ENCODE peak calls at places on chromosomes 7 and 10, in four cellular contexts. P is H9, B is IMR-90, D is neuronal stem cell. O is an unnamed sample.

GRCh38 chr7:33589911-33590310 is 315.4 kb upstream of the BMPER start:
- DNase-seq in D (no peak), P (no peak), B (no peak), O (no peak)

GRCh38 chr7:31307941-31308340 is 32.6 kb downstream of the NEUROD6 start:
- DNase-seq in P (no peak), D (no peak), B (no peak), O (no peak)

GRCh38 chr10:34698979-34699378 is 116.1 kb downstream of the PARD3 start:
- DNase-seq in D (no peak), B (peak), P (no peak), O (peak)

GRCh38 chr7:34341331-34341730 is 316.7 kb upstream of the NPSR1 start:
- DNase-seq in P (no peak), D (no peak), B (no peak), O (no peak)

GRCh38 chr7:149771199-149771636 is 2.2 kb downstream of the ZNF467 start:
- DNase-seq in D (no peak), B (no peak), P (no peak), O (no peak)

GRCh38 chr10:70715853-70716795 is 43.8 kb downstream of the ADAMTS14 start:
- DNase-seq in P (peak), D (no peak), B (peak), O (peak)

GRCh38 chr7:45718464-45719330 is 144.5 kb downstream of the ADCY1 start:
- DNase-seq in D (no peak), B (peak), P (peak), O (no peak)

GRCh38 chr7:105677803-105678583 is 96.7 kb upstream of the EFCAB10 start:
- DNase-seq in P (no peak), D (no peak), B (no peak), O (no peak)

GRCh38 chr7:105185290-105186010 is 171.4 kb downstream of the KMT2E start:
- DNase-seq in B (no peak), P (no peak), D (no peak), O (no peak)

GRCh38 chr10:129568562-129569344 is 101.7 kb downstream of the MGMT start:
- DNase-seq in D (no peak), P (no peak), B (no peak), O (no peak)

GRCh38 chr10:89625041-89625765 is 19.8 kb downstream of the PANK1 start:
- DNase-seq in P (no peak), D (no peak), B (peak), O (no peak)

GRCh38 chr10:104077282-104078151 is 8.2 kb downstream of the COL17A1 start:
- DNase-seq in P (peak), B (no peak), D (no peak), O (no peak)

GRCh38 chr10:128150045-128150493 is 23.8 kb upstream of the MKI67 start:
- DNase-seq in P (peak), D (peak), B (peak), O (peak)

GRCh38 chr10:106573106-106573505 is 591.4 kb downstream of the SORCS1 start:
- DNase-seq in D (no peak), P (no peak), B (peak), O (no peak)

GRCh38 chr7:105097619-105098018 is 83.6 kb downstream of the KMT2E start:
- DNase-seq in P (no peak), B (peak), D (no peak), O (peak)

GRCh38 chr10:117139581-117140524 is 1.8 kb upstream of the VAX1 start:
- DNase-seq in P (peak), B (no peak), D (no peak), O (no peak)

GRCh38 chr7:134442441-134443220 is 16.3 kb downstream of the AKR1B1 start:
- DNase-seq in P (no peak), B (no peak), D (no peak), O (no peak)

GRCh38 chr10:124916098-124916584 is 25.8 kb upstream of the ZRANB1 start:
- DNase-seq in P (no peak), B (peak), D (no peak), O (no peak)

GRCh38 chr7:43669286-43670081 is 59.8 kb downstream of the COA1 start:
- DNase-seq in D (no peak), B (no peak), P (peak), O (no peak)

GRCh38 chr7:47931005-47931787 is 17.1 kb downstream of the PKD1L1 start:
- DNase-seq in D (no peak), P (no peak), B (no peak), O (no peak)

GRCh38 chr7:96786261-96786997 is 76.8 kb upstream of the SEM1 start:
- DNase-seq in P (peak), D (no peak), B (no peak), O (peak)

GRCh38 chr10:64630534-64630933 is 1109.3 kb downstream of the REEP3 start:
- DNase-seq in P (no peak), D (no peak), B (no peak), O (no peak)

GRCh38 chr10:86285136-86285790 is 81.3 kb downstream of the GRID1 start:
- DNase-seq in B (no peak), P (peak), D (no peak), O (no peak)

GRCh38 chr10:108629843-108630242 is 1293.5 kb downstream of the XPNPEP1 start:
- DNase-seq in D (no peak), B (no peak), P (no peak), O (no peak)

GRCh38 chr7:157772486-157773130 is 435.8 kb downstream of the DNAJB6 start:
- DNase-seq in B (no peak), P (no peak), D (no peak), O (no peak)

GRCh38 chr7:157468221-157469111 is 131.7 kb downstream of the DNAJB6 start:
- DNase-seq in D (no peak), P (peak), B (no peak), O (no peak)

GRCh38 chr7:139482662-139483466 is 609 bp downstream of the KLRG2 start:
- DNase-seq in B (no peak), D (peak), P (peak), O (peak)

GRCh38 chr10:49726593-49726992 is 35.5 kb downstream of the OGDHL start:
- DNase-seq in B (no peak), P (no peak), D (no peak), O (no peak)

GRCh38 chr10:130747359-130747758 is 564.2 kb downstream of the TCERG1L start:
- DNase-seq in D (no peak), B (no peak), P (no peak), O (no peak)

GRCh38 chr7:70091362-70091761 is 493.1 kb downstream of the AUTS2 start:
- DNase-seq in D (no peak), P (no peak), B (no peak), O (no peak)

GRCh38 chr10:784759-785538 is 95.5 kb upstream of the DIP2C start:
- DNase-seq in D (peak), P (peak), B (peak), O (peak)

GRCh38 chr10:77175631-77176222 is 461.9 kb downstream of the KCNMA1 start:
- DNase-seq in P (no peak), D (no peak), B (no peak), O (no peak)

GRCh38 chr10:130242483-130242882 is 106.3 kb downstream of the GLRX3 start:
- DNase-seq in D (no peak), P (no peak), B (no peak), O (no peak)

GRCh38 chr7:128197586-128197985 is 43.5 kb upstream of the LEP start:
- DNase-seq in P (peak), B (peak), D (no peak), O (no peak)

GRCh38 chr7:106864298-106865081 is 592 bp upstream of the PIK3CG start:
- DNase-seq in P (no peak), D (no peak), B (no peak), O (no peak)

GRCh38 chr7:48177271-48177670 is 6.0 kb downstream of the ABCA13 start:
- DNase-seq in D (no peak), P (no peak), B (no peak), O (no peak)

GRCh38 chr7:104686286-104686685 is 327.7 kb upstream of the KMT2E start:
- DNase-seq in B (no peak), D (no peak), P (no peak), O (no peak)

DNA sequence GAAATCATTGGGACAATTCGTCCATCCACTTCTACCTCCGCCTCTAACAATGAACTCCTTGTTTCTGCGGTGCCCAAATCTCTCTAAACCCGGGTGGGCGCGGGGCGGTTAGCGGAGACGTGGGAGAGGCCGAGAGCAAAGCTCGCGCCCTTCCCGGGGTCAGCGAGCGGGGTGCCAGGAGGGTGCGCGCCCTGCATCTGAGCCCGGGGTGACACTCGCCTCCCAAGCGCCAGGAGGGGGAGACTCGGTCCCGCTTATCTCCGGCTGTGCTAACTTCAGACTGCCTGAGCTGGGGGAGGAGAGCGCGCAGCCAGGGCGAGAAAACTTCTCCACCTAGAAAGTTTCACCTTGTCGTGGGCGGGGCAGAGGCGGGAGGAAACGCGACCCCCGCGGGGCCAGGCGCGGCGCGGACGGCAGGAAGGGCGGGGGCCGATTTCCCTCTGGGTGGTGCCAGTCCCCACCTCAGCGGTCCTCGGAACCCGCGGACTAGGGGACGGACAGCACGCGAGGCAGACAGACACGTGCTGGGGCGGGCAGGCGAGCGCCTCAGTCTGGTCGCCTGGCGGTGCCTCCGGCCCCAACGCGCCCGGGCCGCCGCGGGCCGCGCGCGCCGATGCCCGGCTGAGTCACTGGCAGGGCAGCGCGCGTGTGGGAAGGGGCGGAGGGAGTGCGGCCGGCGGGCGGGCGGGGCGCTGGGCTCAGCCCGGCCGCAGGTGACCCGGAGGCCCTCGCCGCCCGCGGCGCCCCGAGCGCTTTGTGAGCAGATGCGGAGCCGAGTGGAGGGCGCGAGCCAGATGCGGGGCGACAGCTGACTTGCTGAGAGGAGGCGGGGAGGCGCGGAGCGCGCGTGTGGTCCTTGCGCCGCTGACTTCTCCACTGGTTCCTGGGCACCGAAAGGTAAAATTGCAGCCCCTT is at the start of gene MET:
- DNase-seq in B (peak), D (peak), P (peak), O (peak)
- H3K4me2 ChIP-seq in B (peak), D (peak), P (peak), O (peak)

DNA sequence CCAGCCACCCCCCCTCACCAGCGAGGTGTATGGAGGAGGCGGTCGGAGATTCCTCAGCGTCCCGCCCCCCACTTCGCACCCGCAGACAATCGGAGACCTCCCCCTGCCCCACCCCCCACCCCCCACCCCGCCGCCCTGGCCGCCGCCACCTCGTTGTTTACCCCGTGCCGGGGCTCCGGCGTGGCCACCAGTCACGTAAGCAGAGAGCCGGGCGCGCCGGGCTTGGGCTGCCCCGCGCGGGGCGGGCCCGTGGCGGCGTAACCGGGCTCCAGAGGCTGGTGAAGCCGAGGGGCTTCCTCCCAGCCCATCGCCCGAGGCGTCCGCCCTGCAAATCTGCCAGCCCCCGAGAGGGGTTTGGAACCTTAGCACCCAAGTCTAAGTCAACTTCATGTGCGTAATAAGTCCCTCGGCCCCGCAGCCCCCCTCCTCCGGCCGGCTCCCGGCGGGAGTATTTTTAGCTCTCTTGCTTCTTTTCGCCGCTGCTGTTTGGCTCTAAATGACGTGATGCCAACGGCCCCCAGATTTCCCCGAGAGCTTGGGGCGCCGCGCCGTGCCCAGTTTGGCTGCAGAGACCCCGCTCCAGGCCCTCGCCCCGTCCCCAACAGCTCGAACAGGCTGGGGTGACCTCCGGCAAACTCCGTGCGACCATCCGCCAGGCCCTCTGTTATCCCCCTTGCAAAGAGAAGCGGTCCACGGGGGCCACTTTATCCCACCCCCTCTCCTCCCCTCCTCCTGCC is 2.7 kb downstream of the MXI1 start:
- DNase-seq in B (peak), D (no peak), P (peak), O (peak)
- H2AFZ ChIP-seq in B (peak), D (peak), P (no peak), O (peak)

DNA sequence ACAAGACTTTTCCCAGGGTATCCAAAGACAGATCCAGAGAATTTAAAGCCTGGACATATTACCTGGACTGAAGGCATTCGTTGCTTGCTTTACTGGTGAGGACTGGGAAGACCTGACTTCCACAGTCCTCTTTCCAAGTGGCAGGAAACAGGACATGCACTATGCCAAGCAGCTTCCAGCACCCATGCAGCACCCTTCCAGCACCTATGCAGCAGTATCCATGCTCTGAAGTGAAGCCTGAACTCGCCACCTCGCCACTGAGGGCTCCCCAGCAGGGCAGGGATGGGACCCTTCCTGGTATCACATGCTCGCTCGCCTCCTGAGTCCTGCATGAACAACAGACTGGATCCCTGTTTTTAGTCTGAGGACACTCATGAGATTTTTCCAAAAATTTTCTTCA is 189.9 kb upstream of the KLF14 start:
- DNase-seq in B (no peak), D (no peak), P (no peak), O (no peak)
- H3K23ac ChIP-seq in B (peak), D (no peak), P (no peak), O (no peak)

DNA sequence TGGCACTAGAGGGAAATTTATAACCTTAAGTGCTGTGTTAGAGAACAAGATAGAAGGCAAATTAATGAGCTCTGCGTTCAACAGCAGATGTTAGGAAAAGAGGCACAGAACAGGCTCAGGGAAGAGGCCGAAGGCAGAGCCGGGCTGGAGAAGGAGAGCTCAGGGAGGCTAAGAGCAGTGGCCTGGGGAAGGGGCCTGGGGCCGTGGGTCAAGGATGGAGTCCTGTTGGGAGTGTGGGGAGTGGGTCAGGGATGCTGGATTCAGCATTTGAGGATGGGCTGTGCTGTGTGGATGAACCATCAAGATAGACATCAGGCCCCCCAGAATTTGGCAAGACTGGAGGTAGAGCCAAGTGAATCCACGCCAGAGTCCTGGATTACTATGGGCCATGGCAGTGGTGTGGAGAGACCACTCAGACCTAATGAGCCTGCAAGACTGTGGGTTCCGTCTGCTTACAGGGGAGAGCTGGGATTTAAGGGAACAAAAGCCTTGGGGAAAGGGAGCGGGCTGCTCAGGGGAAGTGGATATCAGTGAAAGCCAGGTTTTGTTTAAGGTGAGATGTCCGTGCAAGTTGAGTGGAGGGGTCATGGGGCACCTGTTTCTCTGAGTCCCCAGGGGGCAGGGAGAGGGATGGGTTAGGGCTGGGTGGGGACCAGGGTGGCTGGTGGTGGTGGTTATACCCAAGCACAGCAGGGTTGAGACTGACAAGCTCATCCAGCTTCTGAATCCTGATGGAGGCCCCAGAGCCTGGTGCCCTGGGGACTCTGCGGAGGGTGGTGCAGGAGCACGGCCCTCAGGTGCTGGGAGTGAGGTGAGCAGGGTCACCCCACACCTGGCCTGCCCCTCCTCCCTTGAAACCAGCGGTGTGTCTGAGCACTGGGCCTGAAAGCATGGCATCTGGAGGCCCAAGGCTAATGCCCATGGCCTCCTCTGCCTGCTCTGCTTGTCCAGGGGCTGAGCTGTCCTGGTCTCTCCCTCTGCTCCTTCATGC is 101.7 kb downstream of the BMS1 start:
- DNase-seq in D (no peak), B (no peak), P (no peak), O (no peak)
- H3K4me2 ChIP-seq in D (no peak), B (no peak), P (no peak), O (no peak)

GRCh38 chr7:108329514-108329913 is 126.7 kb downstream of the NRCAM start:
- DNase-seq in P (no peak), D (peak), B (no peak), O (no peak)

GRCh38 chr7:108327353-108327752 is 128.9 kb downstream of the NRCAM start:
- DNase-seq in B (no peak), P (no peak), D (no peak), O (no peak)

GRCh38 chr7:108330237-108330636 is 126.0 kb downstream of the NRCAM start:
- DNase-seq in P (no peak), B (no peak), D (no peak), O (no peak)

GRCh38 chr7:108326938-108327337 is 129.3 kb downstream of the NRCAM start:
- DNase-seq in B (no peak), D (no peak), P (no peak), O (no peak)

GRCh38 chr7:108328174-108328651 is 128.0 kb downstream of the NRCAM start:
- DNase-seq in D (peak), B (no peak), P (peak), O (no peak)
- H2AFZ ChIP-seq in D (no peak), B (no peak), P (no peak), O (no peak)

DNA sequence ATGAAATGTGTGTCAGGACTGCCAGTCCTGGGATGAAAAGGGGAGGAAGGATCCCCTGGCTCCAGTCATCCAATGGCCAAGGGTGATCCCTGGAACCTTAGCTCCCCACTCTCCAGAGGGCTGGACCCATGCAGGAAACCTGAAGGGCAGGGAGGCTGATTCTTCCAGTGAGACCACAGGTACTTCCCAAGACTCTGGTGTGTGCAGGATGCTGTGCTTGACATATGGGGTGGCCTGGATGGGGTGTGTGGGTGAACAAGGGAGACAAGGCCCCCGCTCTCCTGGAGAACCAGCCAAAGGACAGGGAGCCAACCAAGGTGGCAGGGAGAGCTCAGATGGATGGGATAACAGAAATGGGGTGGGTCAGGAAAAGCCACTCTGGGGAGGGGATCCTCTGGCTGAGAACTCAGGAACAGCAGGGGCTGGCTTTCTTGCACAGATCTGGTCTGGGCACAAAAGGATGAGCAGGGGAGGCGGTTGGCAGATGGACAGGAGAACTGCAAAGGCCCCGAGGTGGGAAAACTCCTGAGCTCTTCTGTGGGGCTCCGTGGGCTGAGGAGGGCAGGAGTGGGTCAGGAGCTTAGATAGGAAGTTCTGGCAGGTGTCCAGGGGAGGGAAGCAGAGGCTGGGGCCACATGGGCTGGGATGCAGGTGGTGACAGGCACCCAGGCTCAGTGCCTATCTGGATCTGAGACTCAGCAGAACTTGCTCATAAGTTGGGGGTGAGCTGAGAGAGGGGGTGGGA is 100.6 kb downstream of the ARHGAP22 start:
- DNase-seq in P (no peak), D (no peak), B (no peak), O (no peak)
- H3K23ac ChIP-seq in P (no peak), D (no peak), B (peak), O (no peak)

DNA sequence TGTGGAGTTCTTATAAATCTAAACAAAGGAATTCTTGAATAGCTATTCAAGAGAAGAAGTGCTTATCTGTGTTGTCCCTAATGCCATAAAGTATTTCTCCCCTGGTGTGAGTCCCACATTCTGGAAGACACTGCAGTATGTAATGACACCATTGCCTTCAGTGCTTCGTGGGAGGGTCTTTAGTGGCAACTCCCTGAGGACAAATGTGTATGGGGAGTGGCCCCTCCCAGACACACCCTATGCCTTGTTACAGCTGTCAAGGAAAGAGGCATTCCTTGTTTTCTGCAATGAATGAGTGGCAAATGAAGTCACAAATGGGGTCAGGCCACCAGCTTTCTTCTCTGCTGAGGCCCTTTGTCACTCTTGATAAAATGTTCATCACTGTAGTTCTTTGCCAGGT is 183.2 kb downstream of the FGFR2 start:
- DNase-seq in D (no peak), P (no peak), B (no peak), O (no peak)
- H3K4me2 ChIP-seq in D (no peak), P (no peak), B (no peak), O (no peak)

O was measured in trophoblast cell.